ENCODE peak calls at places on chromosomes 12 and 14, in ten cellular contexts. One of them, this sample, is unnamed.

GRCh38 chr14:38481939-38482678 is 226.2 kb upstream of the CLEC14A start:
- DNase-seq in tibial nerve: no peak
- DNase-seq in GM10248: no peak
- DNase-seq in upper lobe of right lung: peak; percentile 57
- DNase-seq in hepatocyte: peak; percentile 4
- DNase-seq in mucosa of descending colon: no peak
- DNase-seq in GM06990: no peak
- DNase-seq in osteocyte: no peak
- DNase-seq in fibroblast of the aortic adventitia: peak; percentile 18
- DNase-seq in fibroblast of pulmonary artery: peak; percentile 72
- DNase-seq in this sample: no peak

GRCh38 chr12:76030378-76031080 is 1.0 kb downstream of the PHLDA1 start:
- DNase-seq in mucosa of descending colon: peak; percentile 77
- DNase-seq in hepatocyte: peak; percentile 25
- DNase-seq in upper lobe of right lung: peak; percentile 72
- DNase-seq in GM06990: peak; percentile 64
- DNase-seq in fibroblast of pulmonary artery: peak; percentile 61
- DNase-seq in osteocyte: no peak
- DNase-seq in tibial nerve: no peak
- DNase-seq in GM10248: peak; percentile 42
- DNase-seq in fibroblast of the aortic adventitia: peak; percentile 65
- DNase-seq in this sample: peak; percentile 45

GRCh38 chr14:37246427-37246829 is 48.7 kb downstream of the MIPOL1 start:
- DNase-seq in mucosa of descending colon: no peak
- DNase-seq in osteocyte: no peak
- DNase-seq in GM10248: peak; percentile 19
- DNase-seq in fibroblast of the aortic adventitia: peak; percentile 75
- DNase-seq in tibial nerve: no peak
- DNase-seq in hepatocyte: peak; percentile 72
- DNase-seq in upper lobe of right lung: no peak
- DNase-seq in fibroblast of pulmonary artery: peak; percentile 75
- DNase-seq in GM06990: no peak
- DNase-seq in this sample: no peak

GRCh38 chr14:36818212-36818611 is 156.6 kb downstream of the PAX9 start:
- DNase-seq in osteocyte: no peak
- DNase-seq in tibial nerve: no peak
- DNase-seq in mucosa of descending colon: no peak
- DNase-seq in GM10248: no peak
- DNase-seq in hepatocyte: no peak
- DNase-seq in GM06990: no peak
- DNase-seq in upper lobe of right lung: no peak
- DNase-seq in fibroblast of pulmonary artery: no peak
- DNase-seq in fibroblast of the aortic adventitia: no peak
- DNase-seq in this sample: no peak

GRCh38 chr14:39033371-39033770 is 69.7 kb downstream of the SEC23A start:
- DNase-seq in mucosa of descending colon: no peak
- DNase-seq in GM06990: no peak
- DNase-seq in hepatocyte: no peak
- DNase-seq in GM10248: no peak
- DNase-seq in upper lobe of right lung: no peak
- DNase-seq in fibroblast of pulmonary artery: no peak
- DNase-seq in tibial nerve: no peak
- DNase-seq in fibroblast of the aortic adventitia: no peak
- DNase-seq in osteocyte: no peak
- DNase-seq in this sample: no peak

GRCh38 chr14:89251066-89251465 is 166.0 kb downstream of the FOXN3 start:
- DNase-seq in mucosa of descending colon: no peak
- DNase-seq in osteocyte: no peak
- DNase-seq in fibroblast of the aortic adventitia: no peak
- DNase-seq in fibroblast of pulmonary artery: peak; percentile 18
- DNase-seq in GM06990: no peak
- DNase-seq in GM10248: no peak
- DNase-seq in upper lobe of right lung: no peak
- DNase-seq in hepatocyte: no peak
- DNase-seq in tibial nerve: no peak
- DNase-seq in this sample: no peak

GRCh38 chr14:50772361-50772760 is 58.6 kb downstream of the NIN start:
- DNase-seq in GM10248: no peak
- DNase-seq in fibroblast of the aortic adventitia: peak; percentile 79
- DNase-seq in mucosa of descending colon: no peak
- DNase-seq in GM06990: no peak
- DNase-seq in upper lobe of right lung: no peak
- DNase-seq in osteocyte: no peak
- DNase-seq in tibial nerve: no peak
- DNase-seq in fibroblast of pulmonary artery: no peak
- DNase-seq in hepatocyte: no peak
- DNase-seq in this sample: no peak

GRCh38 chr14:80095623-80096022 is 115.7 kb downstream of the DIO2 start:
- DNase-seq in GM10248: no peak
- DNase-seq in fibroblast of the aortic adventitia: peak; percentile 81
- DNase-seq in upper lobe of right lung: no peak
- DNase-seq in GM06990: no peak
- DNase-seq in mucosa of descending colon: no peak
- DNase-seq in tibial nerve: no peak
- DNase-seq in hepatocyte: no peak
- DNase-seq in fibroblast of pulmonary artery: peak; percentile 24
- DNase-seq in osteocyte: no peak
- DNase-seq in this sample: no peak

GRCh38 chr12:53160000-53160399 is 20.5 kb upstream of the ZNF740 start:
- DNase-seq in osteocyte: peak; percentile 79
- DNase-seq in hepatocyte: no peak
- DNase-seq in tibial nerve: no peak
- DNase-seq in GM10248: no peak
- DNase-seq in fibroblast of the aortic adventitia: no peak
- DNase-seq in mucosa of descending colon: no peak
- DNase-seq in fibroblast of pulmonary artery: no peak
- DNase-seq in GM06990: no peak
- DNase-seq in upper lobe of right lung: no peak
- DNase-seq in this sample: no peak

GRCh38 chr14:22489247-22489551 is 99.8 kb downstream of the DAD1 start:
- DNase-seq in mucosa of descending colon: no peak
- DNase-seq in GM06990: no peak
- DNase-seq in upper lobe of right lung: no peak
- DNase-seq in fibroblast of the aortic adventitia: no peak
- DNase-seq in osteocyte: no peak
- DNase-seq in tibial nerve: no peak
- DNase-seq in fibroblast of pulmonary artery: no peak
- DNase-seq in GM10248: no peak
- DNase-seq in hepatocyte: no peak
- DNase-seq in this sample: no peak

GRCh38 chr12:66848967-66849366 is 170.1 kb upstream of the GRIP1 start:
- DNase-seq in GM06990: no peak
- DNase-seq in tibial nerve: no peak
- DNase-seq in upper lobe of right lung: no peak
- DNase-seq in fibroblast of pulmonary artery: no peak
- DNase-seq in mucosa of descending colon: no peak
- DNase-seq in GM10248: no peak
- DNase-seq in hepatocyte: peak; percentile 6
- DNase-seq in fibroblast of the aortic adventitia: no peak
- DNase-seq in osteocyte: no peak
- DNase-seq in this sample: no peak

GRCh38 chr14:26132061-26132460 is 465.8 kb downstream of the NOVA1 start:
- DNase-seq in GM06990: no peak
- DNase-seq in fibroblast of pulmonary artery: peak; percentile 80
- DNase-seq in osteocyte: no peak
- DNase-seq in hepatocyte: no peak
- DNase-seq in tibial nerve: no peak
- DNase-seq in mucosa of descending colon: no peak
- DNase-seq in upper lobe of right lung: no peak
- DNase-seq in GM10248: no peak
- DNase-seq in fibroblast of the aortic adventitia: peak; percentile 84
- DNase-seq in this sample: no peak

GRCh38 chr14:88424573-88424972 is 39.1 kb downstream of the SPATA7 start:
- DNase-seq in GM10248: no peak
- DNase-seq in upper lobe of right lung: no peak
- DNase-seq in GM06990: no peak
- DNase-seq in mucosa of descending colon: no peak
- DNase-seq in osteocyte: no peak
- DNase-seq in tibial nerve: no peak
- DNase-seq in hepatocyte: no peak
- DNase-seq in fibroblast of pulmonary artery: no peak
- DNase-seq in fibroblast of the aortic adventitia: peak; percentile 57
- DNase-seq in this sample: no peak

GRCh38 chr14:76313303-76313702 is 62.6 kb upstream of the ESRRB start:
- DNase-seq in GM06990: no peak
- DNase-seq in hepatocyte: no peak
- DNase-seq in mucosa of descending colon: no peak
- DNase-seq in fibroblast of pulmonary artery: no peak
- DNase-seq in tibial nerve: no peak
- DNase-seq in upper lobe of right lung: peak; percentile 2
- DNase-seq in fibroblast of the aortic adventitia: no peak
- DNase-seq in GM10248: no peak
- DNase-seq in osteocyte: no peak
- DNase-seq in this sample: no peak

GRCh38 chr14:76312821-76313220 is 63.1 kb upstream of the ESRRB start:
- DNase-seq in osteocyte: no peak
- DNase-seq in hepatocyte: no peak
- DNase-seq in fibroblast of pulmonary artery: no peak
- DNase-seq in fibroblast of the aortic adventitia: no peak
- DNase-seq in tibial nerve: no peak
- DNase-seq in upper lobe of right lung: peak; percentile 10
- DNase-seq in mucosa of descending colon: no peak
- DNase-seq in GM10248: no peak
- DNase-seq in GM06990: no peak
- DNase-seq in this sample: no peak

GRCh38 chr14:76307786-76308780 is 67.9 kb upstream of the ESRRB start:
- DNase-seq in GM10248: no peak
- DNase-seq in mucosa of descending colon: no peak
- DNase-seq in tibial nerve: no peak
- DNase-seq in upper lobe of right lung: no peak
- DNase-seq in osteocyte: peak; percentile 66
- DNase-seq in fibroblast of pulmonary artery: no peak
- DNase-seq in fibroblast of the aortic adventitia: no peak
- DNase-seq in hepatocyte: no peak
- DNase-seq in GM06990: no peak
- DNase-seq in this sample: no peak

GRCh38 chr14:76311410-76311758 is 64.6 kb upstream of the ESRRB start:
- DNase-seq in fibroblast of pulmonary artery: no peak
- DNase-seq in GM06990: no peak
- DNase-seq in mucosa of descending colon: no peak
- DNase-seq in fibroblast of the aortic adventitia: no peak
- DNase-seq in upper lobe of right lung: no peak
- DNase-seq in tibial nerve: no peak
- DNase-seq in osteocyte: no peak
- DNase-seq in GM10248: no peak
- DNase-seq in hepatocyte: no peak
- DNase-seq in this sample: no peak

DNA sequence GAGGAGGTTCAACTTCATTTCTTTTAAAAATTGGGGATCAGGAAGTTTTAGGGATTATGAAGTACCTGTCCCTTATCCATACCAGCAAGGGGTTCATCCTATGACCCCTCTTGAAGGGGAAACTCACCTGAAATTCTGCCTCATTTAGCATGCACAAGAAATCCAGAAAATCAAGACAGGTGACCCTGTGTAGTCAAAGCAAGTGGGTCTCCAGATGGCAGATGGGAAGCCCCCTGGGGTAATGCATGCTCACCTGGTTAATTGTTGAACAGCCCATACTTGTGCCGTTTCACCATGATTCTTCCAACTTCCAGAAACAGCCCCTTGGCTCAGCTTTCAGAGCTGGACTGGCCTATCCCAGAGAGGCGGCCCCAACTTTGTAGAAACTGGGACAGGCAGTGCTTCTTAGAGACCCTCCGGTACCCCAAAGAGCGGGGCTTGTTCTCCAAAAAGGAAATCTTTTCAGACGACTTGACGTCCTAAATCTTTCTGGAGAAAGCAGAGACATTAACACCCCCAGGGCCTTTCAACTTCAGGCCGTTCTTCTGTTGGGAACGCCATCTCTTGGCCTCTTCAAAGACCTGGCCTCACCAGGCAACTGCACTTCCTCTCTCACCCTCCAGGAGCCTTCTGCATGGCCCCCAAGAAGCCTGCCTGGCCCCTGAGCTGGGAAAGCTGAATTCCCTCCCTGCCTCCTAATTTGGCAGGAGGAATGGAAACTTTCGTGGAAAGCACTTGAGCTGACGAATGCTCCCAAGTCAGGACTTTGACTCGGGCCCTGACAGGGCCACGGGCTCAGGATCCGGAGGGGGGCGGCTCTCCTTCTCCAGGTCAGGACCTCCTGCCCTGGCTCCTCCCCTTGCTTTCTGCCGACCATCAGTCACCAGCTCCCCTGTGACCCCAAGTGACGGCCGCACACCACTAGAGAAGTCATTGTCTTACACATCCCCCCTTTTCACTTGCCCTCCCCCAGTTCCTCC is 66.1 kb upstream of the ESRRB start:
- DNase-seq in GM10248: no peak
- DNase-seq in hepatocyte: no peak
- DNase-seq in GM06990: no peak
- DNase-seq in osteocyte: peak; percentile 73
- DNase-seq in fibroblast of pulmonary artery: no peak
- DNase-seq in tibial nerve: no peak
- DNase-seq in fibroblast of the aortic adventitia: no peak
- DNase-seq in upper lobe of right lung: no peak
- DNase-seq in mucosa of descending colon: no peak
- DNase-seq in this sample: no peak
- TF ChIP-seq CTCF in GM10248: no peak
- TF ChIP-seq CTCF in hepatocyte: no peak
- TF ChIP-seq CTCF in GM06990: no peak
- TF ChIP-seq CTCF in osteocyte: no peak
- TF ChIP-seq CTCF in fibroblast of pulmonary artery: no peak
- TF ChIP-seq CTCF in tibial nerve: no peak
- TF ChIP-seq CTCF in fibroblast of the aortic adventitia: no peak
- TF ChIP-seq CTCF in upper lobe of right lung: no peak
- TF ChIP-seq CTCF in mucosa of descending colon: no peak
- TF ChIP-seq CTCF in this sample: no peak

GRCh38 chr12:21451529-21451928 is 14.1 kb downstream of the PYROXD1 start:
- DNase-seq in upper lobe of right lung: no peak
- DNase-seq in osteocyte: no peak
- DNase-seq in hepatocyte: no peak
- DNase-seq in GM10248: no peak
- DNase-seq in mucosa of descending colon: no peak
- DNase-seq in tibial nerve: no peak
- DNase-seq in fibroblast of pulmonary artery: peak; percentile 13
- DNase-seq in fibroblast of the aortic adventitia: peak; percentile 9
- DNase-seq in GM06990: no peak
- DNase-seq in this sample: no peak
- TF ChIP-seq CTCF in upper lobe of right lung: no peak
- TF ChIP-seq CTCF in osteocyte: peak; percentile 32
- TF ChIP-seq CTCF in hepatocyte: peak; percentile 5
- TF ChIP-seq CTCF in GM10248: no peak
- TF ChIP-seq CTCF in mucosa of descending colon: no peak
- TF ChIP-seq CTCF in tibial nerve: peak; percentile 16
- TF ChIP-seq CTCF in fibroblast of pulmonary artery: peak; percentile 23
- TF ChIP-seq CTCF in fibroblast of the aortic adventitia: peak; percentile 3
- TF ChIP-seq CTCF in GM06990: no peak
- TF ChIP-seq CTCF in this sample: no peak

GRCh38 chr14:30445394-30445793 is 113.6 kb upstream of the G2E3 start:
- DNase-seq in osteocyte: no peak
- DNase-seq in GM10248: no peak
- DNase-seq in fibroblast of the aortic adventitia: no peak
- DNase-seq in GM06990: no peak
- DNase-seq in tibial nerve: no peak
- DNase-seq in hepatocyte: no peak
- DNase-seq in mucosa of descending colon: no peak
- DNase-seq in fibroblast of pulmonary artery: no peak
- DNase-seq in upper lobe of right lung: no peak
- DNase-seq in this sample: no peak
- TF ChIP-seq CTCF in osteocyte: no peak
- TF ChIP-seq CTCF in GM10248: no peak
- TF ChIP-seq CTCF in fibroblast of the aortic adventitia: no peak
- TF ChIP-seq CTCF in GM06990: no peak
- TF ChIP-seq CTCF in tibial nerve: no peak
- TF ChIP-seq CTCF in hepatocyte: no peak
- TF ChIP-seq CTCF in mucosa of descending colon: no peak
- TF ChIP-seq CTCF in fibroblast of pulmonary artery: no peak
- TF ChIP-seq CTCF in upper lobe of right lung: no peak
- TF ChIP-seq CTCF in this sample: no peak

GRCh38 chr12:78181544-78182162 is 351.0 kb downstream of the NAV3 start:
- DNase-seq in tibial nerve: no peak
- DNase-seq in GM10248: no peak
- DNase-seq in fibroblast of pulmonary artery: peak; percentile 69
- DNase-seq in mucosa of descending colon: no peak
- DNase-seq in osteocyte: no peak
- DNase-seq in hepatocyte: peak; percentile 49
- DNase-seq in upper lobe of right lung: no peak
- DNase-seq in fibroblast of the aortic adventitia: peak; percentile 58
- DNase-seq in GM06990: no peak
- DNase-seq in this sample: peak; percentile 51
- TF ChIP-seq CTCF in tibial nerve: no peak
- TF ChIP-seq CTCF in GM10248: peak; percentile 23
- TF ChIP-seq CTCF in fibroblast of pulmonary artery: peak; percentile 64
- TF ChIP-seq CTCF in mucosa of descending colon: no peak
- TF ChIP-seq CTCF in osteocyte: peak; percentile 70
- TF ChIP-seq CTCF in hepatocyte: peak; percentile 67
- TF ChIP-seq CTCF in upper lobe of right lung: peak; percentile 26
- TF ChIP-seq CTCF in fibroblast of the aortic adventitia: peak; percentile 52
- TF ChIP-seq CTCF in GM06990: peak; percentile 43
- TF ChIP-seq CTCF in this sample: peak; percentile 50

This sample was measured in Calu3.